ENCODE peak calls at places on chromosomes 7 and 10, in eight cellular contexts. O is Caki2; M is heart right ventricle; S is islet precursor cell; E is fibroblast of pulmonary artery; N is RKO; T is stimulated activated CD4-positive, alpha-beta T cell treated with anti-CD3 and anti-CD28 coated beads, Interleukin-1b, Interleukin-23, amount 100 ng/mL, for 4 hours; K is OCI-LY7. I is an unnamed sample.
A peak's percentile ranks its signal among the peaks of the same experiment; 100 is the strongest.

GRCh38 chr10:63083904-63084689 is 49.0 kb upstream of the NRBF2 start:
- DNase-seq in O (peak; percentile 51), M (peak; percentile 61), S (peak; percentile 59), E (peak; percentile 95), N (peak; percentile 82), T (peak; percentile 12), K (peak; percentile 74), I (peak; percentile 39)

GRCh38 chr10:44992070-44992731 is 8.5 kb upstream of the ZNF22 start:
- DNase-seq in O (no peak), M (no peak), S (peak; percentile 38), E (no peak), N (no peak), T (no peak), K (no peak), I (no peak)

GRCh38 chr7:150902078-150903033 is 50.0 kb downstream of the AOC1 start:
- DNase-seq in O (no peak), M (no peak), S (no peak), E (no peak), N (no peak), T (no peak), K (no peak), I (no peak)

GRCh38 chr10:28796606-28797512 is 119.5 kb downstream of the BAMBI start:
- DNase-seq in O (no peak), M (peak; percentile 75), S (no peak), E (peak; percentile 93), N (peak; percentile 55), T (no peak), K (no peak), I (no peak)

GRCh38 chr7:96495751-96496216 is 173.9 kb upstream of the SLC25A13 start:
- DNase-seq in O (no peak), M (no peak), S (no peak), E (no peak), N (no peak), T (no peak), K (no peak), I (peak; percentile 96)

GRCh38 chr7:36037121-36037662 is 115.9 kb upstream of the EEPD1 start:
- DNase-seq in O (peak; percentile 10), M (peak; percentile 82), S (peak; percentile 81), E (peak; percentile 97), N (no peak), T (no peak), K (no peak), I (no peak)

GRCh38 chr7:87058739-87059524 is 522 bp downstream of the ELAPOR2 start:
- DNase-seq in O (no peak), M (peak; percentile 16), S (peak; percentile 70), E (no peak), N (no peak), T (no peak), K (peak; percentile 52), I (peak; percentile 47)

GRCh38 chr7:32279500-32279899 is 209.3 kb upstream of the PDE1C start:
- DNase-seq in O (no peak), M (no peak), S (no peak), E (no peak), N (no peak), T (no peak), K (no peak), I (no peak)

GRCh38 chr10:7473474-7473873 is 62.6 kb upstream of the SFMBT2 start:
- DNase-seq in O (no peak), M (no peak), S (no peak), E (no peak), N (no peak), T (no peak), K (no peak), I (no peak)

GRCh38 chr10:87541114-87541513 is 36.4 kb downstream of the MINPP1 start:
- DNase-seq in O (peak; percentile 44), M (no peak), S (no peak), E (peak; percentile 52), N (no peak), T (no peak), K (no peak), I (no peak)

GRCh38 chr10:4067552-4068254 is 282.7 kb upstream of the KLF6 start:
- DNase-seq in O (no peak), M (no peak), S (no peak), E (peak; percentile 56), N (no peak), T (no peak), K (no peak), I (peak; percentile 5)

GRCh38 chr10:489335-489734 is 200.1 kb downstream of the DIP2C start:
- DNase-seq in O (no peak), M (no peak), S (no peak), E (no peak), N (no peak), T (no peak), K (no peak), I (no peak)

GRCh38 chr7:149584009-149584408 is 86.4 kb upstream of the ZNF746 start:
- DNase-seq in O (no peak), M (no peak), S (no peak), E (no peak), N (no peak), T (no peak), K (no peak), I (no peak)

GRCh38 chr10:48511855-48512191 is 93.0 kb downstream of the ARHGAP22 start:
- DNase-seq in O (peak; percentile 37), M (no peak), S (peak; percentile 45), E (no peak), N (no peak), T (no peak), K (peak; percentile 14), I (no peak)

GRCh38 chr7:100568936-100569844 is 4.5 kb downstream of the SAP25 start:
- DNase-seq in O (no peak), M (peak; percentile 40), S (peak; percentile 81), E (peak; percentile 53), N (no peak), T (no peak), K (peak; percentile 57), I (peak; percentile 33)

GRCh38 chr10:124344266-124344590 is 74.5 kb downstream of the OAT start:
- DNase-seq in O (no peak), M (no peak), S (no peak), E (no peak), N (no peak), T (no peak), K (no peak), I (no peak)

GRCh38 chr10:126561499-126562208 is 108.8 kb downstream of the C10orf90 start:
- DNase-seq in O (no peak), M (no peak), S (no peak), E (no peak), N (no peak), T (no peak), K (no peak), I (no peak)

GRCh38 chr10:103451091-103451801 is 924 bp downstream of the CALHM2 start:
- DNase-seq in O (no peak), M (peak; percentile 69), S (no peak), E (peak; percentile 42), N (no peak), T (peak; percentile 30), K (no peak), I (no peak)